ENCODE peak calls at places on chromosomes 12 and 14, in six cellular contexts. F, I, L, B, H and M are unnamed samples.

GRCh38 chr12:43370299-43370698 is 181.7 kb downstream of the ADAMTS20 start:
- DNase-seq in F (no peak), I (peak), L (peak), B (no peak), H (no peak), M (no peak)

GRCh38 chr12:120468271-120468845 is 1.2 kb downstream of the SRSF9 start:
- DNase-seq in F (peak), I (peak), L (peak), B (no peak), H (peak), M (peak)

GRCh38 chr14:89319687-89320086 is 97.3 kb downstream of the FOXN3 start:
- DNase-seq in F (no peak), I (no peak), L (no peak), B (no peak), H (no peak), M (no peak)

GRCh38 chr14:61516957-61517356 is 178.4 kb upstream of the HIF1A start:
- DNase-seq in F (no peak), I (no peak), L (no peak), B (no peak), H (no peak), M (no peak)

GRCh38 chr12:8849785-8850184 is 27.4 kb downstream of the A2ML1 start:
- DNase-seq in F (no peak), I (no peak), L (no peak), B (no peak), H (no peak), M (no peak)

GRCh38 chr12:6960291-6961277 is 9.4 kb downstream of the PTPN6 start:
- DNase-seq in F (peak), I (no peak), L (no peak), B (no peak), H (peak), M (no peak)

GRCh38 chr12:51429705-51430104 is 5.1 kb downstream of the SLC4A8 start:
- DNase-seq in F (no peak), I (no peak), L (no peak), B (no peak), H (no peak), M (no peak)

GRCh38 chr12:52126605-52127578 is 47.4 kb downstream of the SMIM41 start:
- DNase-seq in F (peak), I (no peak), L (no peak), B (peak), H (no peak), M (no peak)

GRCh38 chr14:86462193-86462592 is 932.2 kb downstream of the FLRT2 start:
- DNase-seq in F (no peak), I (no peak), L (peak), B (no peak), H (no peak), M (no peak)

GRCh38 chr14:91980157-91980556 is 32.7 kb upstream of the FBLN5 start:
- DNase-seq in F (no peak), I (peak), L (no peak), B (no peak), H (no peak), M (no peak)

GRCh38 chr12:3700861-3701260 is 52.0 kb downstream of the CRACR2A start:
- DNase-seq in F (no peak), I (no peak), L (no peak), B (no peak), H (no peak), M (no peak)

DNA sequence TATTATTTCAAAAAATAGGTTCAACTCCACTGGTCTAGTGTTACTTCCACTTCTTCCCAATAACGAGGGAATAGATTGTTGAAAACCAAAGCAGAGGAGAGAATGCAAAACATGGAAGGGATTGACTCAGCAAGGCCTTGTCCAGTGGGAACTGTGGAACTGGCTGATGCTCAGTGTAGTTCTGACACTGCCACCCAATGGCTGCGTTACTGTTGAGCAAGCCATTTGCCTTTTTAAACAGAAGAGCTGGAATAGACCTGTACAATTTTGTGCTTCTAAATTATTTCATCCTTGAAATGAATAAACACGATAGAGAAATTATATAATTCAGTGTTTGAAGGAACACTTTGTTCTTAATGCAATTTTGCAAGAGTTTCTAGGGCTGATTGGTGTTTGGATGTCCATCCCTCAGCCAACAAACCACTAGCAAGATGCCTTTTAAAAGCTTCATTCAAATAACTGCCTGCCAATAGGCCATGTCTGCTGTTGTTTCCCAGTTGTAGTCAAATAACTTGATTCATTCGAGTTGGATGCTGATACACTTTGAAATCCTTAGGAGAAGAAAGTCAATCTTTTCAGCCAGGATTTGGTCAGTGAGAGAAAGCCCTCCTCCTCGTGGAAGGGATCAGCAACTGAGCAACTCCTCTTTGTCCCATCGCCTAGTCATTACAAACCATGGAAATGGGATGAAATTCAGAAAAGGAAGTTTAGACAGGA is 7.2 kb upstream of the MGP start:
- DNase-seq in F (no peak), I (no peak), L (no peak), B (peak), H (no peak), M (no peak)
- TF ChIP-seq CTCF in F (no peak), I (no peak), L (no peak), B (peak), H (no peak), M (no peak)

DNA sequence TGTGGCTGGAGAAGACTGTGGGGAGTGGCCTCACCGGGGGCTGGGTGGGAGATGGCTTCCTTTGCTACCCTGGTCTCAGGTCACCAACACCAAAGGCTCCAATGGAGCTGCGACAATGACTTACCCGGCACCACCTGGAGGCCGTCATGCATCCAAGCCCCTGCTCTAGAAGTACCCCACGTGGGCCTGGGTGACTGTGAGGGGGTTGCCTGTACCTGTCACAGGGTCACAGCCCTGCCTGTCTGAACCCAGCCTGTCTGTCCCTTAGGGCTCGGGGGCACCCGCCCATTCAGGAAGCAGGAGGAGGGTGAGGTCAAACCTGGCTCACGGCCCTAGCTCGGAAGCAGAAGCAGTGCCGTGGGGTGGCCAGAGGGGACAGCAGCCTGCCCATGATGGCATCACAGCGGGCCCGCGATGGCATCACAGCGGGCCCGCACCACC is 18.9 kb downstream of the ABCB9 start:
- DNase-seq in F (peak), I (no peak), L (peak), B (peak), H (peak), M (peak)
- TF ChIP-seq CTCF in F (no peak), I (no peak), L (peak), B (peak), H (no peak), M (no peak)

DNA sequence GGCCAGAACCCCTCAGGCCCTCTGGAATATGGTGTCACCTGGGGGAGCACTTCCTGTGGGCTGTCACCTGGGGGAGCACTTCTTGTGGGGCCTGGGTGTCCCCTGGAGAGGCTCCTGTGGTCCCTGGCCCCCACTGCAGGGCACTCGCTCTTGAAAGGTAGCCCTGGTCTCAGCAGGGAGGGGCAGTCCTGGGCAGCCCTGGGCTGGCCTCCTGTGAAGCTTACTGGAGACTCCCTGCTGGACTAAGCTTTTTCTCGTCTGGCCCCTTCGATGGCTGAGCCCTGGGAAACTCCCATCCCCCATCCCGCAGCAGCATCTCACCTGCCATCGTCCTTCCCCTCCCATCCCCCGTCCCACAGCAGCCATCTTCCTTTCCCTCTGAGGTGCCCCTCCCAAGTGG is 17.7 kb downstream of the FBRSL1 start:
- DNase-seq in F (no peak), I (no peak), L (no peak), B (no peak), H (no peak), M (no peak)
- TF ChIP-seq CTCF in F (no peak), I (no peak), L (no peak), B (no peak), H (no peak), M (no peak)

DNA sequence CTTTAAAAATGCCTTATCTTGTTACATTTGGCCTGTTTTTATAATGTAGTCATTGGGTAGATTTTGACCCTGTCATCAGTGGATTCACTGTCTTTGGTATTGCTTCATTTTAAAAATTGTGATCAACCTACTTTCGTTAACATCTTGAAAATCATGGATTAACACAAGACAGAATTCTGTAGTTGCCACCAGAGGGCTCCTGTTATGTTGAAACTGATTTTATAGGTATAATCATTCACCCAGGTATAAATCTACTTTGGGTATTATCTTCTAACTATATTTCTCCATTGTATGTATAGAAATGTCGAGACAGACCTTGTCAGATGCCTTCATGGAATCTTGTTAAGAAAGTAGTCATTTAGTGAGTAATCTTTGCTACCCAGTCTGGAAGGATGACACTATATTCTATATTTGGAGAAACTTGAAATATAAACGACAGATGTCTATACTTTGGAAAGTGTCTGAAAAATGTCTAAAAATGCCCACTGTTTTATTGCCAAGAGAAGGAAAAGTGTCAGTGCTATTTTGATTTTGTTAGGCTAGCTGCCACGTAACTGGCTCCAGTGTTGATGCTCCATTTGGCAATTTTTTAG is 129.4 kb downstream of the PELI2 start:
- DNase-seq in F (no peak), I (peak), L (no peak), B (no peak), H (no peak), M (no peak)
- TF ChIP-seq CTCF in F (no peak), I (peak), L (no peak), B (peak), H (no peak), M (no peak)

DNA sequence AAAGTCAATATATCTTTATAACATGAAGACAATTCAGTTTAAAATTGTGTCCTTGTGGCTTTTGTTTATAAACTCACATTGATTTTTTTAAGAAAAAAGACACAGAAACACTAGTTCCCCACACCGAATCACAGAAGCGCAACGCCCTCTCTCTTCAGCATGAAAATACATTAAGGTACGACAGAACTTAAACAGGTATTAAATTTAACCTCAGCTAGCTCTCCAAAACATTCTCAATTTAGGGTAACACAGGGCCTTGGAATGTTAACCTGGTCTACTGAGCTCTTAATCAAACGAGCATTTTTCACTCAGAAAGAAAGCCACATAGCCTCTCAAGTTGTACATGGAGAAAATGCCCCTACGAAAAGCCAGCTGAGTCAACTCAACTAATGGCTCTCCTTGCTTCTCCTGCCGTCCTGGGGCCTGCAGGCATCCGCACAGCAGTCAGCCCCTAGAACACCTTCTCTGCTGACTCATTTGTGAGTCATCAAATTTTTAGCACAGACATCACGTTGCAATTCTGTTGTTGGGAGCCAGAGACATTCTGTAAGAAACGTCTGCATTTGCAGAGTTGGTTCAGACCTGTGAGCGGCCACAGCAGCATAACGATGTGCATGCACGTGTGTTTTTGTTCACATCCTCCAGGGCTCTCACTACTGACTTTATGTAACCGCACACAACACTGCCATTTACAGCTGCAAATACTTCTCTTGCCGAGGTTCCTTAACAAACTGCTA is 141.6 kb downstream of the ITPR2 start:
- DNase-seq in F (no peak), I (peak), L (peak), B (no peak), H (no peak), M (no peak)
- TF ChIP-seq CTCF in F (no peak), I (no peak), L (no peak), B (no peak), H (no peak), M (no peak)

DNA sequence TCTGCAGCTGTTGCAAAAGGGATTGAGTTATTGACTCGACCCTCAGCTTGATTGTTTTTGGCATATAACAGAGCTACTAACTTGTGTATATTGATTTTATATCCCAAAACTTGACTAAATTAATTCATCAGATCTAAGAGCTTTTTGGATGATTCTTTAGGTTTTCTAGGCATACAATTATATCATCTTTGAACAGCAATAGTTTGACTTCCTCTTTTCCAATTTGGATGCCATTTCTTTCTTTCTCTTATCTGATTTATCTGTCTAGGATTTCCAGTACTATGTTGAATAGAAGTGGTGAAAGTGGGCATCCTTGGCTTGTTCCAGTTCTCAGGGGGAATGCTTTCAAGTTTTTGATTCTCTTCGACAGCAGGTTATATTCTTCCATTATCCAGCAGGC is 668.3 kb downstream of the SLC16A7 start:
- DNase-seq in F (no peak), I (no peak), L (no peak), B (no peak), H (no peak), M (no peak)
- TF ChIP-seq CTCF in F (no peak), I (no peak), L (no peak), B (no peak), H (no peak), M (no peak)

GRCh38 chr12:108854055-108854452 is 3.3 kb downstream of the SSH1 start:
- DNase-seq in F (no peak), I (peak), L (peak), B (peak), H (no peak), M (no peak)
- TF ChIP-seq CTCF in F (no peak), I (no peak), L (peak), B (peak), H (no peak), M (no peak)

DNA sequence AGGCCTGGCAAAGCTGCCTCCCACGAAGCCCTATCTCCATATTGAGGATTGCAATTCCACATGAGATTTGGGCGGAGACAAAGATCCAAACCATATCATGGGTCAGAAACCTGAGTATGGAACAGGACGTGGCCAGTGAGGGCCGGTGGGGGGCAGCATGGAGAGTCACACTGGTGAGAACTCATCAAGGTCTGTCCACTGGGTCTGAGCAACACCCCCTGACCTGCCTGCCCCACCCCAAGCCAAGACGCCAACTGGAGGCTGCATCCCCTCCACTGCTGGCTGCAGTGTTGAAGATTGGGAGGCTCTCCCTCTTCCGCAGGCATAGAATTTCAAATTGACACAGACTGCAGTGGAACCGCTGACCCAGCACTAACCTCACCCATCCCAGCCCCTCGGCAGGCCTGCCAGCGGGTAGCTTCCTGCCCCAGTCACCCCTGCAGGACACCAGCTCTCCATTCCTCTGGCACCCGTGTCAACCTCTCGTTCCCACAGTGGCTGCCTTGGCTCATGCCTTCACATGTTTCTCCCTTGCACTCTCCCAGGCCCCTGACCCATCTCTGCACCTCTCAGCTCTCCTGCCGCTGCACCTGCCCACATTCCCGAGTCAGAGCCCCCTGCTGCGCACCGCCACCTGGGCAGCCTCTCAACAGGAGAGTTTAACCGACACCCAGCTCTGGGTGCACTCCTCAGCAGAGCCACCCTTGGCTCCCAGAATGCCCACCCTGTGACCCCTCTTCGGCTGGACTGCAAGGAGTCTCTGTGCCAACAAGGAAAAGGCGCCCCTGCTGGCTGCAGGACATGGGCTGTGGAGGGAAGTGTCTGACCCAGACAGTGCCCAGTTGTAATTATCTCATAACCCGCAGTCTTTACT is 45.2 kb upstream of the PPP2R5C start:
- DNase-seq in F (peak), I (no peak), L (no peak), B (peak), H (no peak), M (no peak)
- TF ChIP-seq CTCF in F (no peak), I (no peak), L (no peak), B (no peak), H (no peak), M (no peak)